ENCODE peak calls at places on chromosome 10, in five cellular contexts. G, H, N, D and V are unnamed samples.

GRCh38 chr10:130463876-130464360 is 327.7 kb downstream of the GLRX3 start:
- DNase-seq in D (no peak), H (peak; percentile 48), N (no peak), G (no peak), V (no peak)

GRCh38 chr10:6416892-6417512 is 163.1 kb downstream of the PRKCQ start:
- DNase-seq in G (peak; percentile 68), N (no peak), D (peak; percentile 68), H (no peak), V (peak; percentile 70)

GRCh38 chr10:21694646-21695045 is 160.6 kb downstream of the MLLT10 start:
- DNase-seq in G (no peak), N (no peak), D (peak; percentile 32), H (peak; percentile 67), V (no peak)

GRCh38 chr10:33643042-33643441 is 308.6 kb upstream of the NRP1 start:
- DNase-seq in H (no peak), N (no peak), D (no peak), G (no peak), V (no peak)

GRCh38 chr10:15211464-15211979 is 43.0 kb upstream of the NMT2 start:
- DNase-seq in D (peak; percentile 66), H (no peak), G (no peak), N (no peak), V (no peak)

GRCh38 chr10:98013122-98013521 is 17.3 kb downstream of the CRTAC1 start:
- DNase-seq in N (no peak), G (no peak), D (no peak), H (no peak), V (no peak)

GRCh38 chr10:58335306-58336005 is 650 bp downstream of the UBE2D1 start:
- DNase-seq in G (peak; percentile 44), D (peak; percentile 28), H (peak; percentile 70), N (peak; percentile 52), V (no peak)

GRCh38 chr10:35911954-35912353 is 269.9 kb upstream of the FZD8 start:
- DNase-seq in N (no peak), D (no peak), G (no peak), H (no peak), V (no peak)

GRCh38 chr10:50740351-50740688 is 584 bp downstream of the ASAH2B start:
- DNase-seq in D (peak; percentile 69), H (no peak), N (peak; percentile 13), G (peak; percentile 55), V (peak; percentile 81)

GRCh38 chr10:130195746-130196294 is 59.6 kb downstream of the GLRX3 start:
- DNase-seq in G (no peak), D (no peak), N (no peak), H (no peak), V (no peak)

GRCh38 chr10:115827180-115827579 is 445.8 kb downstream of the GFRA1 start:
- DNase-seq in D (peak; percentile 16), N (no peak), H (no peak), G (peak; percentile 7), V (no peak)

GRCh38 chr10:34520510-34520909 is 294.6 kb downstream of the PARD3 start:
- DNase-seq in H (no peak), N (no peak), G (no peak), D (no peak), V (no peak)

GRCh38 chr10:11179231-11180105 is 161.8 kb downstream of the CELF2 start:
- DNase-seq in D (no peak), H (no peak), G (no peak), N (no peak), V (no peak)

GRCh38 chr10:11175823-11176243 is 158.2 kb downstream of the CELF2 start:
- DNase-seq in G (no peak), D (no peak), N (no peak), H (no peak), V (no peak)

GRCh38 chr10:11176746-11177145 is 159.1 kb downstream of the CELF2 start:
- DNase-seq in N (no peak), D (no peak), H (no peak), G (no peak), V (no peak)

GRCh38 chr10:11178606-11179221 is 161.0 kb downstream of the CELF2 start:
- DNase-seq in G (peak; percentile 55), N (peak; percentile 46), D (peak; percentile 70), H (no peak), V (no peak)

GRCh38 chr10:11177926-11178453 is 160.3 kb downstream of the CELF2 start:
- DNase-seq in D (no peak), N (peak; percentile 34), G (no peak), H (no peak), V (no peak)
- H3K4me3 ChIP-seq in D (no peak overlapping the region), N (no peak overlapping the region), G (no peak overlapping the region), H (no peak overlapping the region), V (no peak overlapping the region)

GRCh38 chr10:131724891-131725735 is 175.7 kb upstream of the PPP2R2D start:
- DNase-seq in D (no peak), G (no peak), H (peak; percentile 28), N (no peak), V (no peak)
- H3K9me3 ChIP-seq in D (no peaks in the 10 kb centered on the region), G (no peaks in the 10 kb centered on the region), H (no peaks in the 10 kb centered on the region), N (no peaks in the 10 kb centered on the region), V (no peaks in the 10 kb centered on the region)

DNA sequence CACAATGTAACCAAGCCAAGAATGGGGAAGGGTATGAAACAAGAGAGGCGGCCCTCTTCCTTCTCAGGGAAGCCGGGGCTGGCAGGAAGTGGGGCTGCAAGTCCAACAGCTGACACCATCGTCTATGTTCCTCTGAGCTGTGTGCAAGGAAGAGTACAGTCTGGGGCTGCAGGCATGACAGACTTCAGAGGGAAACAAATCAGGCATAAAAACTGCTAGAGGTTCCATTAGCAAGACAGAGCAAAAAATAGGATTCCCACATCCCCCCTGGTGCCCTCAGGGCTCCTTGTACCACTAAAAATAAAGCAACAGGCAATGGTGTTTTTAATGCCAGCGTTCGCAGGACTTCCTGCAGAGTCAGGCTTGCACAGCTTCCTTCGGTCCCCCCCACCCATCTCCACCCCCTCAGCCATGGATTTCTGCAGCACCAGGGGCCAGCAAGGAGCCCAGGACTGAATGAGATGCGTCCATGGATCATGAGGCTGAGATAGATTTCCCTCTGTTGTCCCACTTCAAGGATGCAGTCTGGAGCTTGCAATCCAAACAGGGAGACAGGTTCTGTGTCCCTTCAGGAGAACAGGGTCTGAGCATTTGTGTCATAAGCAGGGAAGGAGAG is 34.6 kb downstream of the KCNMA1 start:
- DNase-seq in D (no peak), N (no peak), H (peak; percentile 51), G (no peak), V (no peak)
- H3K4me3 ChIP-seq in D (no peak overlapping the region), N (no peak overlapping the region), H (no peak overlapping the region), G (no peak overlapping the region), V (no peak overlapping the region)

GRCh38 chr10:124644771-124645170 is 99.4 kb downstream of the FAM53B start:
- DNase-seq in D (no peak), N (no peak), H (no peak), G (no peak), V (no peak)
- H3K9me3 ChIP-seq in D (no peaks in the 10 kb centered on the region), N (no peaks in the 10 kb centered on the region), H (no peaks in the 10 kb centered on the region), G (no peaks in the 10 kb centered on the region), V (no peaks in the 10 kb centered on the region)

GRCh38 chr10:133275683-133276092 is 980 bp downstream of the ADAM8 start:
- DNase-seq in N (no peak), H (no peak), G (no peak), D (no peak), V (no peak)
- H3K4me3 ChIP-seq in N (peak overlapping the region; percentile 34), H (no peak overlapping the region), G (no peak overlapping the region), D (no peak overlapping the region), V (no peak overlapping the region)

GRCh38 chr10:18571076-18571475 is 80.3 kb downstream of the NSUN6 start:
- DNase-seq in G (no peak), D (no peak), N (no peak), H (no peak), V (no peak)

GRCh38 chr10:18566177-18566576 is 85.2 kb downstream of the NSUN6 start:
- DNase-seq in H (no peak), G (no peak), N (no peak), D (no peak), V (no peak)

GRCh38 chr10:18565006-18565405 is 86.4 kb downstream of the NSUN6 start:
- DNase-seq in H (no peak), D (no peak), N (no peak), G (no peak), V (no peak)

GRCh38 chr10:18563003-18563726 is 88.2 kb downstream of the NSUN6 start:
- DNase-seq in H (no peak), N (no peak), D (no peak), G (no peak), V (no peak)

DNA sequence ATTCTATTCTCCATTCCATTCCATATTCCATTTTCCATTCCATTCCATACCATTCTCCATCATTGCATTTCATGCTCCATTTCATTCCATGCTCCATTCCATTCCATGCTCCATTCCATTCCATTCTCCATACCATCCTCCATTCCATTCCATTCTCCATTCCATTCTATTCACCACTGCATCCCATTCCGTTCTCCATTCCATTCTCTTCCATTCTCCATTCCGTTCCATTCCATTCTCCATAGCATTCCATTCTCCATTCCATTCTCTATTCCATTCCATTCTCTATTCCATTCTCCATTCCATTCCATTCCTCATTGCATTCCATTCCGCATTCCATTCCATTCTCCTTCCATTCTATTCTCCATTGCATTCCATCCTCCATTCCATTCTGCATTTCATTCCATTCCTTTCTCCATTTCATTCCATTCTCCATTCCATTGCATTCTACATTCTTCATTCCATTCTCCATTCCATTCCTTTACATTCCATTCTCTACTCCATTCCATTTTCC is 84.0 kb downstream of the NSUN6 start:
- DNase-seq in H (no peak), G (no peak), N (no peak), D (no peak), V (no peak)
- H3K9me3 ChIP-seq in H (no peaks in the 10 kb centered on the region), G (no peaks in the 10 kb centered on the region), N (peaks cover 55% of the 10 kb centered on the region), D (no peaks in the 10 kb centered on the region), V (peaks cover 12% of the 10 kb centered on the region)

DNA sequence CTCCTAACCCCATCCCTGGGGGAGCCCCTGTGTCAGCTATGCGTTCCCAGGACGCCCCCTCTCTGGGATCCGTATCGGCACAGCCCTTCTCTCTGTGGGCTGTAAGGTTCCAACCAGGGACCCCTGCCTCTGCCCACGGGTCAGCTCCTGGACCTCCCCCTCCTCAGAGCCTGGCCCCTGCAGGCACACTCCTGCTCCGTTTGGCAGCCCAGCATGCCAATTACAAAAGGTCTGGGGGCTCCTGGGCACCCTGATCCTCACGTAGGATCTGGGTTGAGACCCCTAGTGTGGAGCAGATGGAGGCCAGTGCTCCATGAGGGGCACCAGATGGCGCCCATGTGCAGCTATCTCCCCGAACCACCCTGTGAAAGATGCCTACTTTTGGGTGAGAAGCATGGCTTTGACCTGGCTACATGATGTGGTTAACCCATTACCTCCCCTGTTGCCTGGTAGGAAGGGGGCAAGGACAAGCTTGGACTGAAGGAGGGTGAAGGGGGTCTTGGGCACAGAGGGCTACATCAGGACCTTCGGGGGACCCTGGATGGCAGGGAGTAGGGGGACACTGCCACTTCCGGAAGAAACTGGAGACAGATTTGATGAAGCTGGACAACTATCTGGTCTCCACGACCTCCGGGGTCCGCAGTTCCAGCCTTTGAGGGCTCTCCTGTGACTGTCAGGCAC is 9.0 kb downstream of the TACR2 start:
- DNase-seq in N (no peak), D (peak; percentile 23), H (no peak), G (no peak), V (peak; percentile 64)
- H3K4me3 ChIP-seq in N (peak overlapping the region; percentile 62), D (no peak overlapping the region), H (peak overlapping the region; percentile 22), G (no peak overlapping the region), V (no peak overlapping the region)

DNA sequence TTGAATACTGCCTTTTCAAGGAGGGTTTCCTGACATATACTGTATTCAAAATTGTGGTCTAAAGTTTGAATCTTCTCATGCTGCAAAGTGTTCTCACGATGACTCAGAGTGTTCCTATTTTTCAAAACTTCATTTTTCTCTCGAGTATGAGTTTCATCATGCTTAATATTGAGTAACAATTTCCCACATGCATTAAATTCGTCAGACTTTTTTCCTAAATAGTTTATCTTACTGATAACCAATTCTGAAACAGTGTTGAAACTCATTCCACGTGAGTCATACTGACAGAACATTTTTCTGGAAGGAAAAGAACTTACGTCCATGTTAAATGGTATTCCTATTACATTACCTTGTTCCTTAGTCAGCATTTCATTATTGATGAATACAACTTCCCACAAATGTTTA is 44.1 kb downstream of the ZNF33B start:
- DNase-seq in H (no peak), N (no peak), G (no peak), D (peak; percentile 91), V (no peak)
- H3K9me3 ChIP-seq in H (peaks cover 7% of the 10 kb centered on the region), N (peaks cover 60% of the 10 kb centered on the region), G (peaks cover 57% of the 10 kb centered on the region), D (no peaks in the 10 kb centered on the region), V (peaks cover 48% of the 10 kb centered on the region)